ENCODE peak calls at places on chromosome 19, in four cellular contexts. M, I, R and C are unnamed samples.
A peak's percentile ranks its signal among the peaks of the same experiment; 100 is the strongest.

GRCh38 chr19:11446652-11447301 is 11.3 kb downstream of the PRKCSH start:
- DNase-seq in R (no peak), M (peak; percentile 17), I (no peak), C (no peak)

GRCh38 chr19:5951338-5951861 is 26.5 kb downstream of the RANBP3 start:
- DNase-seq in I (no peak), R (no peak), M (no peak), C (no peak)

GRCh38 chr19:11323601-11324078 is 15.8 kb downstream of the RAB3D start:
- DNase-seq in I (no peak), M (no peak), R (no peak), C (no peak)

GRCh38 chr19:11166281-11167142 is 10.9 kb upstream of the SPC24 start:
- DNase-seq in I (no peak), R (no peak), M (peak; percentile 74), C (peak; percentile 93)

GRCh38 chr19:12956446-12957388 is at the start of gene GADD45GIP1:
- DNase-seq in I (peak; percentile 41), R (no peak), M (peak; percentile 73), C (peak; percentile 75)

GRCh38 chr19:12939292-12939606 is 840 bp downstream of the CALR start:
- DNase-seq in M (peak; percentile 56), I (no peak), R (no peak), C (peak; percentile 82)

GRCh38 chr19:14061751-14062557 is at the start of gene PALM3:
- DNase-seq in M (no peak), R (peak; percentile 67), I (no peak), C (no peak)

GRCh38 chr19:1132625-1133383 is 29.0 kb downstream of the GPX4 start:
- DNase-seq in R (no peak), M (no peak), I (no peak), C (peak; percentile 66)

GRCh38 chr19:35714601-35715354 is 3.0 kb upstream of the KMT2B start:
- DNase-seq in I (no peak), M (no peak), R (no peak), C (no peak)

GRCh38 chr19:1747285-1748114 is 5.8 kb upstream of the ONECUT3 start:
- DNase-seq in M (peak; percentile 89), R (peak; percentile 58), I (no peak), C (peak; percentile 65)

GRCh38 chr19:35587326-35587725 is 1.4 kb downstream of the PMIS2 start:
- DNase-seq in I (no peak), M (peak; percentile 2), R (no peak), C (no peak)

GRCh38 chr19:46983097-46983496 is 36.5 kb upstream of the NPAS1 start:
- DNase-seq in R (no peak), I (no peak), M (no peak), C (no peak)

GRCh38 chr19:53868892-53869804 is 1.5 kb downstream of the MYADM start:
- DNase-seq in R (no peak), I (no peak), M (peak; percentile 85), C (peak; percentile 90)

GRCh38 chr19:36120092-36120983 is 5.1 kb downstream of the TBCB start:
- DNase-seq in I (no peak), R (no peak), M (no peak), C (no peak)

GRCh38 chr19:49559928-49560327 is 20.4 kb downstream of the NOSIP start:
- DNase-seq in I (no peak), R (no peak), M (no peak), C (no peak)

GRCh38 chr19:4447327-4448146 is 10.1 kb downstream of the UBXN6 start:
- DNase-seq in R (no peak), M (no peak), I (no peak), C (no peak)

GRCh38 chr19:3099347-3100145 is 5.4 kb downstream of the GNA11 start:
- DNase-seq in R (no peak), M (no peak), I (no peak), C (no peak)
- H3K4me3 ChIP-seq in R (no peak overlapping the region), M (peak overlapping the region; percentile 89), I (no peak overlapping the region), C (no peak overlapping the region)

GRCh38 chr19:57279418-57280164 is 694 bp upstream of the ZNF460 start:
- DNase-seq in I (peak; percentile 77), R (peak; percentile 74), M (peak; percentile 97), C (peak; percentile 98)
- TF ChIP-seq CTCF in I (peak; percentile 34), R (peak; percentile 48), M (peak; percentile 32), C (peak; percentile 21)

GRCh38 chr19:18442941-18443340 is 5.0 kb upstream of the ISYNA1 start:
- DNase-seq in R (no peak), I (no peak), M (no peak), C (no peak)
- H3K4me3 ChIP-seq in R (no peak overlapping the region), I (no peak overlapping the region), M (no peak overlapping the region), C (no peak overlapping the region)

GRCh38 chr19:33411621-33412180 is 38.2 kb downstream of the CEBPG start:
- DNase-seq in R (no peak), I (no peak), M (no peak), C (no peak)
- TF ChIP-seq CTCF in R (no peak), I (no peak), M (no peak), C (no peak)

DNA sequence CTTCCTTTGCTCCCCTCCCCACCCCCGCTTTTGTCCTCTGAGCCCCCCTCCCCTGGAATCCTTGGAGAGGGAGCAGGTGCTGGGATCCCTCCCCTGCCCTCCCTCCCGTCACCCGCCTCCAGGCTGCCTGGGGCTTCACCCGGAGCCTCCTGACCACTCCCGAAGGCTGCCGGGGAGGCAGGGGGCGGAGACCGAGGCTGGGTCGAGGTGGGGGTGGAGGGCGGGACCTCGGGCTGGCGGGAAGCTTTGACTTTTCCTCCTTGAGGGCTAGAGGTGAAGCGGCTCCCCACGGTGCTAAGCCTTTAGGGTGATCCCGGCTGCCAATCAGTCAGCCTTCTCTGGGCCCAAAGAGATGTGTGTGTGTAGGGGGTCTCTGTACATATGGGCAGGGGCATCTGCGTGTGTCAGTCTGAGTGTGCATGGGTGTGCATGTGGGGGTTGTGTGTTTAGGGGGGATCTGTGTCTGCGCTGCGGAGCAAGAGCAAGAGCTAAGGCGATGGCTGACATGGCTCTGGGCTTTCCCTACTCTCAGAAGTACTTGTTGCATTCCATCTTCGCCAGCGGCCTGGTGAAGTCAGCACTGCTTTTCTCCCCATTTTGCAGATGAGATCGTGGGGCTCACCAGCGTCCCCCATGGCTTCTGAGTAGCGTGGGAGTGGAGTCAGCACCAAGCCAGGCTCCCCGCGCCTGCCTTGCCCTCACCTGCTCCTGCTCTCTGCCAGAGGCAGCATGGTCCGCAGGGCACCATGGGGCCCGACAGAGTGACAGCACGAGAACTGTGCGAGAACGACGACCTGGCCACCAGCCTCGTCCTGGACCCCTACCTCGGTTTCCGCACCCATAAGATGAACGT is 1.7 kb downstream of the KMT5C start:
- DNase-seq in I (no peak), M (peak; percentile 47), R (no peak), C (peak; percentile 87)
- H3K4me3 ChIP-seq in I (peak overlapping the region; percentile 85), M (peak overlapping the region; percentile 87), R (peak overlapping the region; percentile 89), C (peak overlapping the region; percentile 79)

GRCh38 chr19:34559045-34559444 is 77.5 kb downstream of the WTIP start:
- DNase-seq in M (no peak), R (no peak), I (no peak), C (no peak)

GRCh38 chr19:34560229-34560628 is 78.7 kb downstream of the WTIP start:
- DNase-seq in R (no peak), M (no peak), I (no peak), C (no peak)

GRCh38 chr19:34555447-34555846 is 73.9 kb downstream of the WTIP start:
- DNase-seq in R (no peak), M (peak; percentile 2), I (no peak), C (peak; percentile 8)

GRCh38 chr19:34556500-34556899 is 74.9 kb downstream of the WTIP start:
- DNase-seq in R (no peak), M (peak; percentile 63), I (no peak), C (peak; percentile 26)
- TF ChIP-seq CTCF in R (peak; percentile 27), M (no peak), I (peak; percentile 27), C (peak; percentile 28)

GRCh38 chr19:7746903-7747884 is at the start of gene CD209:
- DNase-seq in M (no peak), R (no peak), I (no peak), C (no peak)
- H3K4me3 ChIP-seq in M (no peak within 1 kb of the TSS), R (no peak within 1 kb of the TSS), I (no peak within 1 kb of the TSS), C (no peak within 1 kb of the TSS)

GRCh38 chr19:17629760-17630159 is 58.4 kb downstream of the UNC13A start:
- DNase-seq in R (no peak), M (no peak), I (no peak), C (no peak)

GRCh38 chr19:17632577-17632976 is 55.6 kb downstream of the UNC13A start:
- DNase-seq in I (no peak), M (no peak), R (no peak), C (no peak)

GRCh38 chr19:17627921-17628320 is 60.2 kb downstream of the UNC13A start:
- DNase-seq in I (no peak), M (no peak), R (no peak), C (no peak)

GRCh38 chr19:17633700-17634099 is 54.5 kb downstream of the UNC13A start:
- DNase-seq in I (no peak), M (no peak), R (no peak), C (no peak)
- TF ChIP-seq CTCF in I (no peak), M (no peak), R (no peak), C (no peak)